ENCODE peak calls at places on chromosome 7, in four cellular contexts. One of them, this sample, is unnamed.

GRCh38 chr7:142714375-142714774 is 34.9 kb upstream of the PRSS1 start:
- DNase-seq in bronchial epithelial cell: no peak
- DNase-seq in effector memory CD4-positive, alpha-beta T cell: no peak
- DNase-seq in body of pancreas: no peak
- DNase-seq in this sample: peak

GRCh38 chr7:73974948-73975926 is 52.7 kb upstream of the ELN start:
- DNase-seq in body of pancreas: no peak
- DNase-seq in bronchial epithelial cell: no peak
- DNase-seq in effector memory CD4-positive, alpha-beta T cell: no peak
- DNase-seq in this sample: no peak

GRCh38 chr7:48255046-48255445 is 83.8 kb downstream of the ABCA13 start:
- DNase-seq in body of pancreas: no peak
- DNase-seq in effector memory CD4-positive, alpha-beta T cell: no peak
- DNase-seq in bronchial epithelial cell: peak
- DNase-seq in this sample: no peak

GRCh38 chr7:22864855-22865606 is 42.4 kb upstream of the TOMM7 start:
- DNase-seq in bronchial epithelial cell: no peak
- DNase-seq in effector memory CD4-positive, alpha-beta T cell: no peak
- DNase-seq in body of pancreas: no peak
- DNase-seq in this sample: no peak

GRCh38 chr7:157502701-157503111 is 165.9 kb downstream of the DNAJB6 start:
- DNase-seq in bronchial epithelial cell: no peak
- DNase-seq in body of pancreas: no peak
- DNase-seq in effector memory CD4-positive, alpha-beta T cell: peak
- DNase-seq in this sample: peak

GRCh38 chr7:42961182-42961581 is 29.0 kb downstream of the MRPL32 start:
- DNase-seq in effector memory CD4-positive, alpha-beta T cell: no peak
- DNase-seq in body of pancreas: no peak
- DNase-seq in bronchial epithelial cell: no peak
- DNase-seq in this sample: no peak

GRCh38 chr7:132904209-132904608 is 177.7 kb downstream of the CHCHD3 start:
- DNase-seq in body of pancreas: no peak
- DNase-seq in bronchial epithelial cell: peak
- DNase-seq in effector memory CD4-positive, alpha-beta T cell: no peak
- DNase-seq in this sample: no peak

GRCh38 chr7:18866359-18867036 is 250.9 kb downstream of the TWIST1 start:
- DNase-seq in bronchial epithelial cell: peak
- DNase-seq in effector memory CD4-positive, alpha-beta T cell: no peak
- DNase-seq in body of pancreas: peak
- DNase-seq in this sample: no peak

GRCh38 chr7:140591178-140591902 is 49.3 kb downstream of the DENND2A start:
- DNase-seq in body of pancreas: no peak
- DNase-seq in effector memory CD4-positive, alpha-beta T cell: no peak
- DNase-seq in bronchial epithelial cell: peak
- DNase-seq in this sample: no peak

GRCh38 chr7:102306916-102307677 is 20.4 kb downstream of the SH2B2 start:
- DNase-seq in effector memory CD4-positive, alpha-beta T cell: no peak
- DNase-seq in bronchial epithelial cell: peak
- DNase-seq in body of pancreas: peak
- DNase-seq in this sample: no peak

GRCh38 chr7:48298779-48299178 is 127.5 kb downstream of the ABCA13 start:
- DNase-seq in effector memory CD4-positive, alpha-beta T cell: no peak
- DNase-seq in body of pancreas: no peak
- DNase-seq in bronchial epithelial cell: peak
- DNase-seq in this sample: no peak

GRCh38 chr7:98737176-98737575 is 120.1 kb downstream of the NPTX2 start:
- DNase-seq in body of pancreas: no peak
- DNase-seq in effector memory CD4-positive, alpha-beta T cell: no peak
- DNase-seq in bronchial epithelial cell: no peak
- DNase-seq in this sample: no peak

GRCh38 chr7:155864991-155865690 is 52.9 kb upstream of the SHH start:
- DNase-seq in effector memory CD4-positive, alpha-beta T cell: no peak
- DNase-seq in body of pancreas: no peak
- DNase-seq in bronchial epithelial cell: no peak
- DNase-seq in this sample: no peak

GRCh38 chr7:67764312-67764711 is 767.7 kb downstream of the TYW1 start:
- DNase-seq in effector memory CD4-positive, alpha-beta T cell: no peak
- DNase-seq in body of pancreas: no peak
- DNase-seq in bronchial epithelial cell: no peak
- DNase-seq in this sample: no peak

GRCh38 chr7:87416682-87417587 is 58.5 kb downstream of the ABCB4 start:
- DNase-seq in body of pancreas: peak
- DNase-seq in bronchial epithelial cell: peak
- DNase-seq in effector memory CD4-positive, alpha-beta T cell: peak
- DNase-seq in this sample: peak

GRCh38 chr7:135260930-135261721 is 27.5 kb downstream of the STRA8 start:
- DNase-seq in bronchial epithelial cell: no peak
- DNase-seq in body of pancreas: no peak
- DNase-seq in effector memory CD4-positive, alpha-beta T cell: no peak
- DNase-seq in this sample: no peak

GRCh38 chr7:5773661-5774086 is 7.8 kb downstream of the RNF216 start:
- DNase-seq in body of pancreas: peak
- DNase-seq in effector memory CD4-positive, alpha-beta T cell: no peak
- DNase-seq in bronchial epithelial cell: peak
- DNase-seq in this sample: no peak

GRCh38 chr7:101678713-101679112 is 49.6 kb upstream of the MYL10 start:
- DNase-seq in effector memory CD4-positive, alpha-beta T cell: no peak
- DNase-seq in body of pancreas: no peak
- DNase-seq in bronchial epithelial cell: no peak
- DNase-seq in this sample: no peak

GRCh38 chr7:70647801-70648491 is 484.0 kb upstream of the GALNT17 start:
- DNase-seq in bronchial epithelial cell: peak
- DNase-seq in body of pancreas: no peak
- DNase-seq in effector memory CD4-positive, alpha-beta T cell: peak
- DNase-seq in this sample: peak

GRCh38 chr7:11192506-11192905 is 218.8 kb downstream of the PHF14 start:
- DNase-seq in body of pancreas: no peak
- DNase-seq in bronchial epithelial cell: no peak
- DNase-seq in effector memory CD4-positive, alpha-beta T cell: no peak
- DNase-seq in this sample: no peak
- H3K4me3 ChIP-seq in body of pancreas: no peak
- H3K4me3 ChIP-seq in bronchial epithelial cell: no peak
- H3K4me3 ChIP-seq in effector memory CD4-positive, alpha-beta T cell: no peak
- H3K4me3 ChIP-seq in this sample: no peak

GRCh38 chr7:92717982-92718716 is 118.2 kb downstream of the CDK6 start:
- DNase-seq in effector memory CD4-positive, alpha-beta T cell: peak
- DNase-seq in bronchial epithelial cell: no peak
- DNase-seq in body of pancreas: peak
- DNase-seq in this sample: peak
- H3K4me3 ChIP-seq in effector memory CD4-positive, alpha-beta T cell: peak
- H3K4me3 ChIP-seq in bronchial epithelial cell: no peak
- H3K4me3 ChIP-seq in body of pancreas: no peak
- H3K4me3 ChIP-seq in this sample: peak

GRCh38 chr7:45087301-45088145 is 1.2 kb downstream of the NACAD start:
- DNase-seq in effector memory CD4-positive, alpha-beta T cell: no peak
- DNase-seq in body of pancreas: no peak
- DNase-seq in bronchial epithelial cell: no peak
- DNase-seq in this sample: no peak
- H3K4me3 ChIP-seq in effector memory CD4-positive, alpha-beta T cell: no peak
- H3K4me3 ChIP-seq in body of pancreas: no peak
- H3K4me3 ChIP-seq in bronchial epithelial cell: no peak
- H3K4me3 ChIP-seq in this sample: no peak

DNA sequence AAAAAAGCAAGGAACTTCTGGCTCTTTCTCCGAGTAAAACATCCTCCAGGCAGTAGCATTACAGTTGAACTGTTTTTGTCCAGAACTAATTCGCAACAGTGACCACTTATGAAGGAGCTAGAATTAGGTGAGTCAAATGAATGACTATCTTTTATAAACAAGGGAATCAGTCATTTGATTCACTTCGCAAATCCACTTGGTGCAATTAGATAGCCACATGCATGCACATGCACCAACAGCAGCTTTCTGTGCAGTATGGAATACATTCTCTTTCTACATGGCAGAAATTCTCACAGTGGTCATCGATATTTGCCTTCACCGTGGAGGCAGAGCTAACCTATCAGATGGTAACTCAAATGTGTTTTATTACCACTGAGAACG is 118.8 kb downstream of the CDK6 start:
- DNase-seq in body of pancreas: no peak
- DNase-seq in effector memory CD4-positive, alpha-beta T cell: no peak
- DNase-seq in bronchial epithelial cell: no peak
- DNase-seq in this sample: no peak
- H3K4me3 ChIP-seq in body of pancreas: no peak
- H3K4me3 ChIP-seq in effector memory CD4-positive, alpha-beta T cell: peak
- H3K4me3 ChIP-seq in bronchial epithelial cell: no peak
- H3K4me3 ChIP-seq in this sample: peak

DNA sequence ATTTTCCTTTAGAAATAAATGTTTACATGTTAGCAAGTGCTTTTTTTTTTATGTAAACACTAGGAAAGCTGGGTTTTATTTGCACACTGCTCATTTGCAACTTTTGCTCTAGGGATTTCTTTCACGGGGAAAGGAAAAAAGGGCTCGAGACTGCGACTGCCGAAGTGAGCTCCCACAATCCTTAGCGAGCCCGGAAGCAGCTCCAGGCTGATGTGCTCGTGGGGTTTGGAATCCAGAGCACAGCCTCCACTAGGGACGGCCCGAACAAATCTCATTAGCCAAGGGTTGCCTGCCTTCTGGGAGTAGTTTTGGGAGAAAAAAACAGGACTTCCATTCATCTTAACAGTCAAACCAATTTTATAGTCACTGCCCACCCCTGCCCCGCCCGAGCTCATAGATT is 107.9 kb upstream of the YAE1 start:
- DNase-seq in bronchial epithelial cell: no peak
- DNase-seq in body of pancreas: no peak
- DNase-seq in effector memory CD4-positive, alpha-beta T cell: no peak
- DNase-seq in this sample: no peak
- H3K4me3 ChIP-seq in bronchial epithelial cell: no peak
- H3K4me3 ChIP-seq in body of pancreas: no peak
- H3K4me3 ChIP-seq in effector memory CD4-positive, alpha-beta T cell: no peak
- H3K4me3 ChIP-seq in this sample: no peak

GRCh38 chr7:100543586-100543985 is 4.6 kb downstream of the AGFG2 start:
- DNase-seq in bronchial epithelial cell: no peak
- DNase-seq in body of pancreas: no peak
- DNase-seq in effector memory CD4-positive, alpha-beta T cell: no peak
- DNase-seq in this sample: no peak
- H3K4me3 ChIP-seq in bronchial epithelial cell: no peak
- H3K4me3 ChIP-seq in body of pancreas: no peak
- H3K4me3 ChIP-seq in effector memory CD4-positive, alpha-beta T cell: peak
- H3K4me3 ChIP-seq in this sample: peak

GRCh38 chr7:130888017-130888371 is 154.0 kb upstream of the KLF14 start:
- DNase-seq in bronchial epithelial cell: no peak
- DNase-seq in body of pancreas: no peak
- DNase-seq in effector memory CD4-positive, alpha-beta T cell: no peak
- DNase-seq in this sample: no peak
- H3K4me3 ChIP-seq in bronchial epithelial cell: no peak
- H3K4me3 ChIP-seq in body of pancreas: no peak
- H3K4me3 ChIP-seq in effector memory CD4-positive, alpha-beta T cell: no peak
- H3K4me3 ChIP-seq in this sample: no peak